ENCODE peak calls at places on chromosomes 7 and 10, in nine cellular contexts. One of them, this sample, is unnamed.
A peak's percentile ranks its signal among the peaks of the same experiment; 100 is the strongest.

GRCh38 chr7:71308105-71308504 is 176.2 kb downstream of the GALNT17 start:
- DNase-seq in mesothelial cell of epicardium: no peak
- DNase-seq in ACHN: no peak
- DNase-seq in iPS DF 19.7: no peak
- DNase-seq in EH: no peak
- DNase-seq in NCI-H1092: no peak
- DNase-seq in fibroblast of the aortic adventitia: no peak
- DNase-seq in SW480: no peak
- DNase-seq in NCI-H82: no peak
- DNase-seq in this sample: no peak

GRCh38 chr10:102327641-102328040 is 67.9 kb upstream of the NFKB2 start:
- DNase-seq in mesothelial cell of epicardium: no peak
- DNase-seq in ACHN: no peak
- DNase-seq in iPS DF 19.7: no peak
- DNase-seq in EH: no peak
- DNase-seq in NCI-H1092: no peak
- DNase-seq in fibroblast of the aortic adventitia: no peak
- DNase-seq in SW480: no peak
- DNase-seq in NCI-H82: no peak
- DNase-seq in this sample: no peak

GRCh38 chr7:7554647-7555575 is 11.8 kb upstream of the MIOS start:
- DNase-seq in mesothelial cell of epicardium: no peak
- DNase-seq in ACHN: no peak
- DNase-seq in iPS DF 19.7: no peak
- DNase-seq in EH: peak; percentile 38
- DNase-seq in NCI-H1092: peak; percentile 93
- DNase-seq in fibroblast of the aortic adventitia: no peak
- DNase-seq in SW480: no peak
- DNase-seq in NCI-H82: peak; percentile 100
- DNase-seq in this sample: no peak

GRCh38 chr10:61781969-61782403 is 119.3 kb downstream of the CABCOCO1 start:
- DNase-seq in mesothelial cell of epicardium: no peak
- DNase-seq in ACHN: no peak
- DNase-seq in iPS DF 19.7: no peak
- DNase-seq in EH: no peak
- DNase-seq in NCI-H1092: no peak
- DNase-seq in fibroblast of the aortic adventitia: peak; percentile 39
- DNase-seq in SW480: peak; percentile 20
- DNase-seq in NCI-H82: no peak
- DNase-seq in this sample: no peak

GRCh38 chr10:18178862-18179483 is 38.7 kb downstream of the CACNB2 start:
- DNase-seq in mesothelial cell of epicardium: no peak
- DNase-seq in ACHN: no peak
- DNase-seq in iPS DF 19.7: no peak
- DNase-seq in EH: no peak
- DNase-seq in NCI-H1092: no peak
- DNase-seq in fibroblast of the aortic adventitia: no peak
- DNase-seq in SW480: no peak
- DNase-seq in NCI-H82: no peak
- DNase-seq in this sample: no peak

GRCh38 chr7:26140380-26140779 is 11.6 kb upstream of the NFE2L3 start:
- DNase-seq in mesothelial cell of epicardium: no peak
- DNase-seq in ACHN: no peak
- DNase-seq in iPS DF 19.7: no peak
- DNase-seq in EH: no peak
- DNase-seq in NCI-H1092: no peak
- DNase-seq in fibroblast of the aortic adventitia: no peak
- DNase-seq in SW480: no peak
- DNase-seq in NCI-H82: no peak
- DNase-seq in this sample: no peak

GRCh38 chr7:148919859-148920258 is 35.8 kb upstream of the EZH2 start:
- DNase-seq in mesothelial cell of epicardium: no peak
- DNase-seq in ACHN: no peak
- DNase-seq in iPS DF 19.7: no peak
- DNase-seq in EH: no peak
- DNase-seq in NCI-H1092: no peak
- DNase-seq in fibroblast of the aortic adventitia: no peak
- DNase-seq in SW480: no peak
- DNase-seq in NCI-H82: peak; percentile 30
- DNase-seq in this sample: no peak

GRCh38 chr10:110485541-110485940 is 12.2 kb upstream of the DUSP5 start:
- DNase-seq in mesothelial cell of epicardium: no peak
- DNase-seq in ACHN: no peak
- DNase-seq in iPS DF 19.7: no peak
- DNase-seq in EH: no peak
- DNase-seq in NCI-H1092: no peak
- DNase-seq in fibroblast of the aortic adventitia: no peak
- DNase-seq in SW480: no peak
- DNase-seq in NCI-H82: peak; percentile 20
- DNase-seq in this sample: no peak

GRCh38 chr10:34638405-34639054 is 176.6 kb downstream of the PARD3 start:
- DNase-seq in mesothelial cell of epicardium: peak; percentile 81
- DNase-seq in ACHN: peak; percentile 74
- DNase-seq in iPS DF 19.7: peak; percentile 38
- DNase-seq in EH: peak; percentile 83
- DNase-seq in NCI-H1092: peak; percentile 34
- DNase-seq in fibroblast of the aortic adventitia: peak; percentile 95
- DNase-seq in SW480: peak; percentile 44
- DNase-seq in NCI-H82: peak; percentile 54
- DNase-seq in this sample: no peak

GRCh38 chr10:60564475-60564874 is 174.8 kb upstream of the ANK3 start:
- DNase-seq in mesothelial cell of epicardium: no peak
- DNase-seq in ACHN: no peak
- DNase-seq in iPS DF 19.7: no peak
- DNase-seq in EH: peak; percentile 25
- DNase-seq in NCI-H1092: no peak
- DNase-seq in fibroblast of the aortic adventitia: peak; percentile 25
- DNase-seq in SW480: no peak
- DNase-seq in NCI-H82: no peak
- DNase-seq in this sample: no peak